ENCODE peak calls at places on chromosome 4, in ten cellular contexts. B, Y, C, F, W, D, U, G, E and I are unnamed samples.

GRCh38 chr4:13984996-13985780 is 357.7 kb upstream of the BOD1L1 start:
- DNase-seq in B (no peak), Y (no peak), C (no peak), F (no peak), W (peak; percentile 27), D (no peak), U (no peak), G (no peak), E (peak; percentile 28), I (no peak)

GRCh38 chr4:48041535-48042137 is 25.1 kb downstream of the NIPAL1 start:
- DNase-seq in B (no peak), Y (no peak), C (no peak), F (no peak), W (no peak), D (no peak), U (no peak), G (no peak), E (no peak), I (no peak)

GRCh38 chr4:64251779-64252178 is 157.5 kb downstream of the TECRL start:
- DNase-seq in B (no peak), Y (no peak), C (no peak), F (no peak), W (no peak), D (no peak), U (no peak), G (no peak), E (no peak), I (no peak)

GRCh38 chr4:83362492-83363329 is 28.1 kb upstream of the HPSE start:
- DNase-seq in B (no peak), Y (no peak), C (no peak), F (no peak), W (peak; percentile 65), D (no peak), U (no peak), G (no peak), E (peak; percentile 28), I (no peak)

GRCh38 chr4:28225689-28226353 is 1365.2 kb downstream of the STIM2 start:
- DNase-seq in B (no peak), Y (no peak), C (no peak), F (no peak), W (no peak), D (no peak), U (peak; percentile 19), G (no peak), E (no peak), I (no peak)

GRCh38 chr4:56843421-56843899 is 22.0 kb upstream of the SPINK2 start:
- DNase-seq in B (no peak), Y (no peak), C (no peak), F (no peak), W (peak; percentile 12), D (no peak), U (no peak), G (no peak), E (no peak), I (no peak)

GRCh38 chr4:110452546-110452945 is 23.4 kb upstream of the ENPEP start:
- DNase-seq in B (no peak), Y (no peak), C (no peak), F (no peak), W (no peak), D (no peak), U (no peak), G (no peak), E (no peak), I (no peak)

GRCh38 chr4:41203169-41203568 is 11.2 kb downstream of the APBB2 start:
- DNase-seq in B (no peak), Y (no peak), C (no peak), F (no peak), W (peak; percentile 65), D (no peak), U (no peak), G (no peak), E (no peak), I (no peak)

GRCh38 chr4:70948665-70949284 is 44.7 kb upstream of the DCK start:
- DNase-seq in B (no peak), Y (no peak), C (no peak), F (no peak), W (no peak), D (no peak), U (no peak), G (no peak), E (no peak), I (no peak)

GRCh38 chr4:147492761-147493160 is 11.9 kb downstream of the EDNRA start:
- DNase-seq in B (no peak), Y (no peak), C (no peak), F (no peak), W (peak; percentile 35), D (no peak), U (no peak), G (no peak), E (no peak), I (no peak)

GRCh38 chr4:182338059-182338458 is 94.9 kb downstream of the TENM3 start:
- DNase-seq in B (no peak), Y (no peak), C (no peak), F (no peak), W (no peak), D (no peak), U (no peak), G (no peak), E (no peak), I (no peak)

GRCh38 chr4:122739174-122739573 is 6.7 kb downstream of the BBS12 start:
- DNase-seq in B (no peak), Y (no peak), C (no peak), F (no peak), W (peak; percentile 91), D (no peak), U (no peak), G (no peak), E (no peak), I (no peak)

GRCh38 chr4:128416921-128417320 is 129.3 kb upstream of the PGRMC2 start:
- DNase-seq in B (no peak), Y (no peak), C (no peak), F (peak; percentile 52), W (no peak), D (no peak), U (no peak), G (no peak), E (no peak), I (no peak)

GRCh38 chr4:129352480-129352879 is 256.5 kb downstream of the C4orf33 start:
- DNase-seq in B (no peak), Y (no peak), C (no peak), F (no peak), W (no peak), D (no peak), U (no peak), G (no peak), E (no peak), I (no peak)

GRCh38 chr4:117676153-117676552 is 358.1 kb upstream of the NDST3 start:
- DNase-seq in B (no peak), Y (no peak), C (no peak), F (no peak), W (no peak), D (no peak), U (no peak), G (no peak), E (no peak), I (no peak)

GRCh38 chr4:20490734-20491133 is 209.5 kb upstream of the PACRGL start:
- DNase-seq in B (no peak), Y (no peak), C (no peak), F (no peak), W (no peak), D (no peak), U (no peak), G (no peak), E (no peak), I (no peak)

GRCh38 chr4:184475096-184475461 is 729 bp upstream of the IRF2 start:
- DNase-seq in B (peak; percentile 54), Y (no peak), C (peak; percentile 70), F (peak; percentile 84), W (peak; percentile 79), D (peak; percentile 83), U (peak; percentile 59), G (no peak), E (peak; percentile 41), I (no peak)

GRCh38 chr4:152356428-152357034 is 179.4 kb downstream of the FBXW7 start:
- DNase-seq in B (no peak), Y (no peak), C (no peak), F (no peak), W (peak; percentile 46), D (no peak), U (no peak), G (no peak), E (no peak), I (no peak)

GRCh38 chr4:3464911-3465697 is 2.0 kb downstream of the DOK7 start:
- DNase-seq in B (no peak), Y (no peak), C (no peak), F (no peak), W (no peak), D (no peak), U (no peak), G (no peak), E (no peak), I (no peak)

GRCh38 chr4:140095694-140096482 is 58.1 kb downstream of the MAML3 start:
- DNase-seq in B (peak; percentile 78), Y (no peak), C (peak; percentile 76), F (peak; percentile 68), W (peak; percentile 92), D (no peak), U (no peak), G (no peak), E (peak; percentile 93), I (no peak)

GRCh38 chr4:154781126-154781982 is at the start of gene RBM46:
- DNase-seq in B (no peak), Y (no peak), C (no peak), F (no peak), W (peak; percentile 19), D (no peak), U (no peak), G (no peak), E (no peak), I (no peak)

GRCh38 chr4:19002170-19002569 is 980.6 kb upstream of the LCORL start:
- DNase-seq in B (no peak), Y (no peak), C (no peak), F (no peak), W (no peak), D (no peak), U (no peak), G (no peak), E (no peak), I (no peak)

GRCh38 chr4:2938906-2939305 is 24.3 kb downstream of the NOP14 start:
- DNase-seq in B (no peak), Y (no peak), C (no peak), F (peak; percentile 63), W (no peak), D (peak; percentile 48), U (no peak), G (no peak), E (no peak), I (no peak)

GRCh38 chr4:69092190-69092589 is 4.1 kb upstream of the UGT2B7 start:
- DNase-seq in B (no peak), Y (no peak), C (no peak), F (no peak), W (peak; percentile 50), D (no peak), U (no peak), G (no peak), E (peak; percentile 72), I (no peak)

GRCh38 chr4:131370846-131371245 is 1778.2 kb upstream of the PCDH10 start:
- DNase-seq in B (no peak), Y (no peak), C (no peak), F (no peak), W (no peak), D (no peak), U (no peak), G (no peak), E (no peak), I (no peak)

GRCh38 chr4:88110826-88111225 is 47.6 kb downstream of the ABCG2 start:
- DNase-seq in B (no peak), Y (no peak), C (no peak), F (no peak), W (no peak), D (no peak), U (no peak), G (no peak), E (no peak), I (no peak)

GRCh38 chr4:56859841-56860240 is 38.3 kb upstream of the SPINK2 start:
- DNase-seq in B (no peak), Y (no peak), C (no peak), F (no peak), W (no peak), D (no peak), U (no peak), G (no peak), E (no peak), I (no peak)

GRCh38 chr4:143406523-143406922 is 69.8 kb downstream of the GAB1 start:
- DNase-seq in B (no peak), Y (no peak), C (peak; percentile 4), F (peak; percentile 89), W (peak; percentile 36), D (no peak), U (no peak), G (no peak), E (no peak), I (no peak)